ENCODE peak calls at places on chromosome 18, in seven cellular contexts. U, Z, J, B, R, S and T are unnamed samples.

GRCh38 chr18:79640064-79640672 is 39.4 kb upstream of the CTDP1 start:
- DNase-seq in U (no peak), Z (no peak), J (no peak), B (no peak), R (no peak), S (no peak), T (no peak)

GRCh38 chr18:52903858-52904257 is 563.9 kb downstream of the DCC start:
- DNase-seq in U (no peak), Z (peak), J (peak), B (peak), R (no peak), S (peak), T (no peak)

GRCh38 chr18:3279201-3280185 is 17.6 kb downstream of the MYL12B start:
- DNase-seq in U (no peak), Z (no peak), J (no peak), B (no peak), R (no peak), S (no peak), T (no peak)

GRCh38 chr18:8806105-8806797 is 100.9 kb downstream of the MTCL1 start:
- DNase-seq in U (no peak), Z (no peak), J (no peak), B (no peak), R (no peak), S (no peak), T (no peak)

GRCh38 chr18:55927831-55928230 is 339.8 kb upstream of the TCF4 start:
- DNase-seq in U (peak), Z (no peak), J (no peak), B (no peak), R (no peak), S (no peak), T (no peak)

GRCh38 chr18:77140439-77141109 is 8.0 kb upstream of the MBP start:
- DNase-seq in U (no peak), Z (no peak), J (no peak), B (no peak), R (peak), S (no peak), T (no peak)

GRCh38 chr18:845152-845819 is 33.2 kb upstream of the YES1 start:
- DNase-seq in U (peak), Z (no peak), J (peak), B (no peak), R (no peak), S (peak), T (no peak)

GRCh38 chr18:8499810-8500663 is 109.2 kb upstream of the RAB12 start:
- DNase-seq in U (no peak), Z (no peak), J (no peak), B (no peak), R (no peak), S (no peak), T (no peak)

GRCh38 chr18:79747156-79747845 is 50.4 kb upstream of the KCNG2 start:
- DNase-seq in U (no peak), Z (no peak), J (no peak), B (no peak), R (no peak), S (no peak), T (no peak)

GRCh38 chr18:46243095-46243494 is 138.9 kb downstream of the HAUS1 start:
- DNase-seq in U (no peak), Z (no peak), J (no peak), B (no peak), R (no peak), S (no peak), T (no peak)

GRCh38 chr18:22166070-22166972 is 3.1 kb upstream of the GATA6 start:
- DNase-seq in U (no peak), Z (no peak), J (no peak), B (no peak), R (no peak), S (no peak), T (no peak)

GRCh38 chr18:1003499-1003898 is 98.8 kb downstream of the ADCYAP1 start:
- DNase-seq in U (no peak), Z (no peak), J (no peak), B (no peak), R (no peak), S (no peak), T (no peak)

GRCh38 chr18:55918449-55918848 is 330.5 kb upstream of the TCF4 start:
- DNase-seq in U (no peak), Z (no peak), J (no peak), B (no peak), R (no peak), S (no peak), T (no peak)

GRCh38 chr18:49082714-49083688 is 132.2 kb upstream of the SMAD7 start:
- DNase-seq in U (no peak), Z (no peak), J (no peak), B (no peak), R (no peak), S (no peak), T (no peak)

GRCh38 chr18:32548688-32549087 is 78.0 kb upstream of the GAREM1 start:
- DNase-seq in U (no peak), Z (no peak), J (no peak), B (no peak), R (no peak), S (no peak), T (no peak)

GRCh38 chr18:12296087-12296403 is 12.0 kb upstream of the TUBB6 start:
- DNase-seq in U (no peak), Z (no peak), J (peak), B (no peak), R (no peak), S (peak), T (no peak)

GRCh38 chr18:13381907-13382682 is 163.5 kb downstream of the LDLRAD4 start:
- DNase-seq in U (peak), Z (no peak), J (no peak), B (no peak), R (peak), S (no peak), T (peak)

GRCh38 chr18:27860701-27861107 is 316.2 kb downstream of the CDH2 start:
- DNase-seq in U (no peak), Z (peak), J (peak), B (no peak), R (no peak), S (no peak), T (no peak)

GRCh38 chr18:23629444-23629946 is 33.2 kb downstream of the ANKRD29 start:
- DNase-seq in U (no peak), Z (no peak), J (no peak), B (no peak), R (no peak), S (no peak), T (no peak)

GRCh38 chr18:60198063-60198462 is 174.5 kb downstream of the MC4R start:
- DNase-seq in U (no peak), Z (peak), J (no peak), B (no peak), R (no peak), S (no peak), T (no peak)

GRCh38 chr18:75113455-75113854 is 95.5 kb downstream of the PTGR3 start:
- DNase-seq in U (no peak), Z (no peak), J (no peak), B (no peak), R (no peak), S (no peak), T (no peak)

GRCh38 chr18:78774741-78775141 is 204.9 kb upstream of the SALL3 start:
- DNase-seq in U (no peak), Z (no peak), J (no peak), B (no peak), R (no peak), S (no peak), T (no peak)

GRCh38 chr18:76121049-76121448 is 374.0 kb downstream of the ZNF516 start:
- DNase-seq in U (no peak), Z (no peak), J (no peak), B (no peak), R (no peak), S (no peak), T (no peak)

GRCh38 chr18:64103979-64104378 is 44.9 kb downstream of the LINC00305 start:
- DNase-seq in U (no peak), Z (no peak), J (no peak), B (no peak), R (no peak), S (peak), T (no peak)

GRCh38 chr18:58117685-58118403 is 73.8 kb downstream of the NEDD4L start:
- DNase-seq in U (no peak), Z (peak), J (peak), B (no peak), R (no peak), S (peak), T (no peak)

GRCh38 chr18:66757946-66758345 is 154.1 kb upstream of the CDH19 start:
- DNase-seq in U (no peak), Z (no peak), J (no peak), B (no peak), R (no peak), S (no peak), T (no peak)

GRCh38 chr18:31943895-31944816 is 1.2 kb upstream of the TRAPPC8 start:
- DNase-seq in U (no peak), Z (no peak), J (no peak), B (peak), R (peak), S (no peak), T (no peak)

GRCh38 chr18:62485684-62486083 is 37.1 kb upstream of the ZCCHC2 start:
- DNase-seq in U (peak), Z (no peak), J (peak), B (no peak), R (no peak), S (peak), T (no peak)

GRCh38 chr18:2794159-2794558 is 52.6 kb upstream of the EMILIN2 start:
- DNase-seq in U (no peak), Z (no peak), J (no peak), B (no peak), R (no peak), S (no peak), T (no peak)

GRCh38 chr18:3827236-3827635 is 377.3 kb downstream of the TGIF1 start:
- DNase-seq in U (no peak), Z (no peak), J (no peak), B (no peak), R (no peak), S (no peak), T (no peak)

GRCh38 chr18:7662866-7663265 is 95.8 kb downstream of the PTPRM start:
- DNase-seq in U (no peak), Z (no peak), J (no peak), B (no peak), R (no peak), S (no peak), T (no peak)

GRCh38 chr18:74194691-74195090 is 46.4 kb downstream of the TIMM21 start:
- DNase-seq in U (no peak), Z (no peak), J (no peak), B (no peak), R (no peak), S (no peak), T (no peak)

GRCh38 chr18:28905509-28905908 is 728.6 kb upstream of the CDH2 start:
- DNase-seq in U (no peak), Z (no peak), J (peak), B (no peak), R (no peak), S (peak), T (no peak)

GRCh38 chr18:76471593-76471992 is 23.4 kb downstream of the ZNF516 start:
- DNase-seq in U (no peak), Z (no peak), J (no peak), B (no peak), R (no peak), S (no peak), T (no peak)

GRCh38 chr18:25979358-25979727 is 111.1 kb downstream of the SS18 start:
- DNase-seq in U (no peak), Z (no peak), J (no peak), B (no peak), R (no peak), S (no peak), T (no peak)

GRCh38 chr18:9763876-9764605 is 55.9 kb downstream of the RAB31 start:
- DNase-seq in U (no peak), Z (no peak), J (no peak), B (no peak), R (no peak), S (no peak), T (no peak)